ENCODE peak calls at places on chromosomes 12 and 14, in eight cellular contexts. V, L, Q, Y, E, N, M and D are unnamed samples.

GRCh38 chr14:99348816-99349609 is 77.0 kb upstream of the BCL11B start:
- DNase-seq in V (no peak), L (no peak), Q (no peak), Y (no peak), E (no peak), N (no peak), M (no peak), D (no peak)

GRCh38 chr14:44895716-44896115 is 66.0 kb downstream of the KLHL28 start:
- DNase-seq in V (no peak), L (peak; percentile 23), Q (no peak), Y (no peak), E (no peak), N (peak; percentile 90), M (no peak), D (no peak)

GRCh38 chr12:54032220-54032619 is 630 bp upstream of the HOXC5 start:
- DNase-seq in V (no peak), L (no peak), Q (no peak), Y (no peak), E (no peak), N (no peak), M (no peak), D (no peak)

GRCh38 chr12:48615681-48616080 is 45.8 kb upstream of the LALBA start:
- DNase-seq in V (no peak), L (no peak), Q (peak; percentile 39), Y (no peak), E (no peak), N (no peak), M (no peak), D (no peak)

GRCh38 chr14:29453045-29453444 is 474.6 kb downstream of the PRKD1 start:
- DNase-seq in V (no peak), L (no peak), Q (no peak), Y (no peak), E (no peak), N (no peak), M (no peak), D (no peak)

GRCh38 chr14:85301506-85301905 is 228.4 kb upstream of the FLRT2 start:
- DNase-seq in V (no peak), L (no peak), Q (no peak), Y (no peak), E (no peak), N (no peak), M (no peak), D (no peak)

GRCh38 chr12:133130808-133131128 is 341 bp downstream of the ZNF10 start:
- DNase-seq in V (peak; percentile 80), L (peak; percentile 32), Q (no peak), Y (no peak), E (peak; percentile 26), N (no peak), M (no peak), D (no peak)

GRCh38 chr12:4584281-4584680 is 22.3 kb downstream of the DYRK4 start:
- DNase-seq in V (no peak), L (no peak), Q (no peak), Y (no peak), E (no peak), N (no peak), M (no peak), D (no peak)

GRCh38 chr12:28050606-28051005 is 78.1 kb upstream of the PTHLH start:
- DNase-seq in V (no peak), L (no peak), Q (no peak), Y (no peak), E (no peak), N (no peak), M (no peak), D (no peak)

GRCh38 chr12:31687101-31687527 is 27.6 kb downstream of the ETFBKMT start:
- DNase-seq in V (no peak), L (no peak), Q (no peak), Y (no peak), E (no peak), N (no peak), M (no peak), D (no peak)

GRCh38 chr14:80930836-80931389 is 10.6 kb downstream of the CEP128 start:
- DNase-seq in V (no peak), L (no peak), Q (no peak), Y (no peak), E (no peak), N (peak; percentile 96), M (peak; percentile 73), D (no peak)

GRCh38 chr12:30197392-30198047 is 413.8 kb upstream of the TMTC1 start:
- DNase-seq in V (no peak), L (no peak), Q (no peak), Y (no peak), E (no peak), N (peak; percentile 43), M (no peak), D (no peak)

DNA sequence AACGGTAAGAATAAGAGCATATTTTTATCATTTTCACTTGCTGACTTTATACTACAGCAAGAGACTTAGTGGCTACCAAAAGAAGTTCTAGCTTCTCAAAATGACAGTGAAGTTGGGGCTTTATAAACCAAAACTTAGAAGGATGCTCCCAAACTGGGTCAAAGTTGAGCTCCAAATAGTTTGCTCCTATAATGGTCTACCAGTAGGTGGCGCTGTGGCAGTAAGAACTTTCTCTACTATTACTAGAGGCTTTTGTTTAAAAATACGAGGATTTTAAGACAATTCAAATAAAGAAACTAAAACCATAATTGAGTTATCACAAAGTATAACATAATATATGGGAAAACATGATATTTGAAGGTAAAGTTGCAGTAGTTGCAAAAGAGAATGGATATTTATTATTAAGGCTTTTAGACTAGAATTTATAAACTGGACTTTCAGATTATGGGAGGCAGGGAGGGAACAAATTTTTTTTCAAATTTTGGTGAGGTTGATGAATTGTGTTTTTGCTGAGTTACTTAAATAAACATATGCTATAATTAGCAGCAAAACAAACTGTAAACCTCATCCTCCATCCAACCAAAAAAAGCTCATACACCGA is 75.0 kb downstream of the TGFB3 start:
- DNase-seq in V (no peak), L (peak; percentile 83), Q (peak; percentile 73), Y (no peak), E (no peak), N (peak; percentile 70), M (peak; percentile 62), D (peak; percentile 49)
- H3K4me1 ChIP-seq in V (no peaks in the 10 kb centered on the region), L (peaks cover 9% of the 10 kb centered on the region), Q (peaks cover 6% of the 10 kb centered on the region), Y (no peaks in the 10 kb centered on the region), E (peaks cover 16% of the 10 kb centered on the region), N (peaks cover 2% of the 10 kb centered on the region), M (no peaks in the 10 kb centered on the region), D (no peaks in the 10 kb centered on the region)

GRCh38 chr14:65226824-65227604 is 124.7 kb upstream of the MAX start:
- DNase-seq in V (no peak), L (peak; percentile 77), Q (no peak), Y (no peak), E (no peak), N (peak; percentile 62), M (no peak), D (no peak)
- H3K4me1 ChIP-seq in V (peaks cover 27% of the 10 kb centered on the region), L (peaks cover 47% of the 10 kb centered on the region), Q (peaks cover 4% of the 10 kb centered on the region), Y (peaks cover 4% of the 10 kb centered on the region), E (peaks cover 48% of the 10 kb centered on the region), N (peaks cover 10% of the 10 kb centered on the region), M (peaks cover 29% of the 10 kb centered on the region), D (peaks cover 19% of the 10 kb centered on the region)

GRCh38 chr12:89358805-89359204 is 6.5 kb upstream of the DUSP6 start:
- DNase-seq in V (no peak), L (no peak), Q (no peak), Y (no peak), E (no peak), N (no peak), M (no peak), D (no peak)
- H3K4me1 ChIP-seq in V (peaks cover 18% of the 10 kb centered on the region), L (peaks cover 19% of the 10 kb centered on the region), Q (no peaks in the 10 kb centered on the region), Y (peaks cover 3% of the 10 kb centered on the region), E (peaks cover 42% of the 10 kb centered on the region), N (peaks cover 7% of the 10 kb centered on the region), M (peaks cover 12% of the 10 kb centered on the region), D (peaks cover 13% of the 10 kb centered on the region)

GRCh38 chr14:36212577-36212976 is 36.1 kb upstream of the PTCSC3 start:
- DNase-seq in V (no peak), L (no peak), Q (no peak), Y (no peak), E (no peak), N (no peak), M (no peak), D (no peak)
- H3K4me1 ChIP-seq in V (no peaks in the 10 kb centered on the region), L (no peaks in the 10 kb centered on the region), Q (no peaks in the 10 kb centered on the region), Y (no peaks in the 10 kb centered on the region), E (no peaks in the 10 kb centered on the region), N (no peaks in the 10 kb centered on the region), M (no peaks in the 10 kb centered on the region), D (no peaks in the 10 kb centered on the region)